ENCODE peak calls at places on chromosomes 16 and 17, in seven cellular contexts. Y, Z, D, S, O, R and K are unnamed samples.

GRCh38 chr17:38451840-38452529 is 23.7 kb downstream of the ARHGAP23 start:
- DNase-seq in Y (peak; percentile 46), Z (no peak), D (peak; percentile 98), S (no peak), O (no peak), R (no peak), K (no peak)

GRCh38 chr17:30333503-30334240 is at the start of gene TMIGD1:
- DNase-seq in Y (no peak), Z (no peak), D (no peak), S (no peak), O (no peak), R (peak; percentile 53), K (no peak)

GRCh38 chr16:30473231-30474061 is 904 bp downstream of the ITGAL start:
- DNase-seq in Y (no peak), Z (peak; percentile 83), D (no peak), S (no peak), O (no peak), R (no peak), K (no peak)

GRCh38 chr16:11004957-11005610 is 60.7 kb downstream of the CLEC16A start:
- DNase-seq in Y (no peak), Z (no peak), D (peak; percentile 98), S (no peak), O (no peak), R (no peak), K (no peak)

GRCh38 chr16:22323173-22323997 is 26.2 kb downstream of the POLR3E start:
- DNase-seq in Y (no peak), Z (no peak), D (no peak), S (no peak), O (no peak), R (no peak), K (no peak)

GRCh38 chr16:70635356-70636016 is 10.9 kb upstream of the IL34 start:
- DNase-seq in Y (peak; percentile 45), Z (no peak), D (peak; percentile 92), S (no peak), O (no peak), R (no peak), K (no peak)

GRCh38 chr16:66093217-66093616 is 273.3 kb upstream of the CDH5 start:
- DNase-seq in Y (no peak), Z (no peak), D (no peak), S (no peak), O (no peak), R (no peak), K (no peak)

GRCh38 chr16:72050769-72051464 is 3.4 kb upstream of the HP start:
- DNase-seq in Y (no peak), Z (no peak), D (peak; percentile 2), S (no peak), O (no peak), R (no peak), K (no peak)

GRCh38 chr16:25395528-25395927 is 137.9 kb upstream of the ZKSCAN2 start:
- DNase-seq in Y (no peak), Z (no peak), D (no peak), S (no peak), O (no peak), R (no peak), K (no peak)

GRCh38 chr17:15651001-15651582 is 31.6 kb upstream of the FBXW10B start:
- DNase-seq in Y (no peak), Z (no peak), D (no peak), S (no peak), O (no peak), R (no peak), K (no peak)

GRCh38 chr16:56191807-56192643 is 736 bp downstream of the GNAO1 start:
- DNase-seq in Y (peak; percentile 21), Z (peak; percentile 16), D (no peak), S (no peak), O (no peak), R (no peak), K (peak; percentile 51)

GRCh38 chr16:75062135-75062943 is 54.2 kb downstream of the LDHD start:
- DNase-seq in Y (no peak), Z (no peak), D (no peak), S (no peak), O (no peak), R (no peak), K (no peak)

GRCh38 chr17:79838541-79839274 is 532 bp downstream of the CBX4 start:
- DNase-seq in Y (peak; percentile 75), Z (peak; percentile 70), D (peak; percentile 62), S (peak; percentile 38), O (peak; percentile 56), R (peak; percentile 54), K (peak; percentile 65)

GRCh38 chr16:69329369-69330285 is 761 bp downstream of the PDF start:
- DNase-seq in Y (peak; percentile 50), Z (peak; percentile 50), D (no peak), S (no peak), O (no peak), R (no peak), K (no peak)

GRCh38 chr16:31267332-31268032 is 7.7 kb downstream of the ITGAM start:
- DNase-seq in Y (no peak), Z (no peak), D (no peak), S (no peak), O (no peak), R (no peak), K (no peak)

GRCh38 chr16:88505405-88506082 is 52.5 kb downstream of the ZFPM1 start:
- DNase-seq in Y (peak; percentile 46), Z (peak; percentile 81), D (no peak), S (peak; percentile 85), O (peak; percentile 18), R (no peak), K (no peak)

GRCh38 chr16:53821957-53822625 is 118.1 kb downstream of the FTO start:
- DNase-seq in Y (no peak), Z (no peak), D (peak; percentile 87), S (no peak), O (no peak), R (no peak), K (no peak)

GRCh38 chr17:57892820-57893595 is 43.2 kb upstream of the MRPS23 start:
- DNase-seq in Y (peak; percentile 39), Z (no peak), D (peak; percentile 98), S (no peak), O (no peak), R (peak; percentile 85), K (peak; percentile 88)

GRCh38 chr16:83473109-83473508 is 334.7 kb upstream of the HSBP1 start:
- DNase-seq in Y (no peak), Z (no peak), D (peak; percentile 46), S (no peak), O (no peak), R (peak; percentile 11), K (no peak)

GRCh38 chr16:69338557-69339288 is 641 bp downstream of the COG8 start:
- DNase-seq in Y (no peak), Z (peak; percentile 65), D (no peak), S (no peak), O (no peak), R (no peak), K (peak; percentile 41)

GRCh38 chr17:6706996-6707395 is 6.2 kb downstream of the SLC13A5 start:
- DNase-seq in Y (no peak), Z (no peak), D (no peak), S (no peak), O (no peak), R (no peak), K (no peak)